ENCODE peak calls at places on chromosomes 12 and 14, in six cellular contexts. P is left ventricle myocardium inferior, W is right atrium auricular region, Y is amniotic stem cell, I is H9, Z is mammary epithelial cell. A is an unnamed sample.
A peak's percentile ranks its signal among the peaks of the same experiment; 100 is the strongest.

GRCh38 chr12:58966939-58967338 is 46.6 kb upstream of the LRIG3 start:
- DNase-seq in W (no peak), Y (no peak), P (no peak), Z (peak; percentile 7), I (no peak), A (no peak)

GRCh38 chr12:69064734-69065413 is 131.9 kb upstream of the CPM start:
- DNase-seq in Y (no peak), P (no peak), W (no peak), Z (no peak), I (no peak), A (no peak)

GRCh38 chr12:6372403-6373003 is 2.9 kb downstream of the SCNN1A start:
- DNase-seq in Z (peak; percentile 92), Y (peak; percentile 40), P (no peak), I (no peak), W (no peak), A (peak; percentile 99)

GRCh38 chr12:15996948-15997347 is 85.8 kb downstream of the DERA start:
- DNase-seq in Z (no peak), Y (no peak), P (no peak), W (no peak), I (no peak), A (no peak)

GRCh38 chr12:12608557-12608957 is 3.1 kb upstream of the CREBL2 start:
- DNase-seq in I (no peak), P (no peak), W (no peak), Y (no peak), Z (peak; percentile 44), A (peak; percentile 56)

GRCh38 chr12:40325349-40325960 is 100.7 kb downstream of the LRRK2 start:
- DNase-seq in Z (peak; percentile 28), Y (no peak), P (no peak), I (peak; percentile 44), W (no peak), A (peak; percentile 49)

GRCh38 chr14:32224731-32225377 is 21.8 kb upstream of the RNU6-8 start:
- DNase-seq in Y (no peak), I (no peak), W (no peak), Z (peak; percentile 60), P (no peak), A (peak; percentile 71)

GRCh38 chr14:75310295-75311059 is 31.8 kb downstream of the FOS start:
- DNase-seq in W (peak; percentile 97), Z (peak; percentile 46), P (peak; percentile 89), Y (peak; percentile 42), I (peak; percentile 94), A (no peak)

GRCh38 chr12:113065126-113066007 is 8.8 kb downstream of the DTX1 start:
- DNase-seq in W (no peak), P (no peak), Y (no peak), I (peak; percentile 85), Z (no peak), A (no peak)

GRCh38 chr12:101165319-101165718 is 44.7 kb downstream of the SLC5A8 start:
- DNase-seq in Y (no peak), P (no peak), I (no peak), W (no peak), Z (peak; percentile 47), A (no peak)

GRCh38 chr12:19031032-19031431 is 98.5 kb upstream of the PLEKHA5 start:
- DNase-seq in Y (peak; percentile 41), Z (peak; percentile 94), P (no peak), I (no peak), W (no peak), A (peak; percentile 86)

GRCh38 chr12:15268927-15269552 is 47.8 kb upstream of the RERG start:
- DNase-seq in P (peak; percentile 14), W (no peak), Z (peak; percentile 50), I (peak; percentile 74), Y (peak; percentile 2), A (peak; percentile 87)

GRCh38 chr12:23831739-23832138 is 117.7 kb downstream of the SOX5 start:
- DNase-seq in Y (no peak), P (no peak), I (no peak), Z (no peak), W (no peak), A (no peak)

GRCh38 chr12:124248862-124249825 is 45.7 kb upstream of the RFLNA start:
- DNase-seq in I (no peak), Z (no peak), Y (no peak), W (no peak), P (no peak), A (no peak)

GRCh38 chr14:29255692-29256091 is 489.1 kb downstream of the FOXG1 start:
- DNase-seq in Z (no peak), I (no peak), W (no peak), Y (no peak), P (no peak), A (no peak)

GRCh38 chr12:82182601-82183000 is 175.6 kb downstream of the CCDC59 start:
- DNase-seq in I (no peak), P (no peak), Z (peak; percentile 0), Y (no peak), W (no peak), A (no peak)

GRCh38 chr12:4275869-4276253 is 2.3 kb downstream of the CCND2 start:
- DNase-seq in Y (no peak), W (no peak), P (no peak), Z (no peak), I (peak; percentile 57), A (peak; percentile 13)

GRCh38 chr12:24045816-24046257 is 96.4 kb upstream of the SOX5 start:
- DNase-seq in Z (no peak), P (no peak), W (no peak), Y (no peak), I (no peak), A (no peak)

GRCh38 chr12:6570264-6570887 is 2.3 kb upstream of the NOP2 start:
- DNase-seq in I (peak; percentile 90), Z (no peak), W (no peak), P (no peak), Y (no peak), A (peak; percentile 71)

GRCh38 chr12:107512391-107512790 is 173.2 kb upstream of the PWP1 start:
- DNase-seq in Z (no peak), I (no peak), P (no peak), Y (no peak), W (no peak), A (no peak)

GRCh38 chr14:54691525-54692260 is 124.8 kb downstream of the SAMD4A start:
- DNase-seq in Y (no peak), P (peak; percentile 79), W (peak; percentile 86), I (peak; percentile 80), Z (peak; percentile 64), A (peak; percentile 61)

GRCh38 chr14:61498811-61499210 is 177.4 kb downstream of the PRKCH start:
- DNase-seq in Z (no peak), I (no peak), P (no peak), W (no peak), Y (no peak), A (no peak)

GRCh38 chr12:67578976-67579661 is 69.4 kb upstream of the DYRK2 start:
- DNase-seq in Y (no peak), Z (peak; percentile 65), I (no peak), W (no peak), P (no peak), A (no peak)

GRCh38 chr12:49621651-49622500 is 1.5 kb upstream of the PRPF40B start:
- DNase-seq in I (no peak), W (no peak), Y (no peak), P (no peak), Z (no peak), A (no peak)

GRCh38 chr14:51147183-51147582 is 52.3 kb upstream of the TRIM9 start:
- DNase-seq in P (no peak), Y (no peak), Z (peak; percentile 14), W (no peak), I (no peak), A (no peak)

GRCh38 chr14:19775587-19775986 is 2.3 kb downstream of the OR4M1 start:
- DNase-seq in I (no peak), Y (no peak), W (no peak), P (no peak), Z (no peak), A (no peak)

GRCh38 chr12:53300187-53300586 is 692 bp downstream of the MYG1 start:
- DNase-seq in Z (peak; percentile 13), Y (no peak), I (no peak), W (no peak), P (no peak), A (no peak)

GRCh38 chr12:31476437-31476836 is 114.5 kb downstream of the DENND5B start:
- DNase-seq in I (no peak), P (no peak), Z (no peak), W (no peak), Y (no peak), A (no peak)

GRCh38 chr12:1083086-1083887 is 92.3 kb downstream of the ERC1 start:
- DNase-seq in P (no peak), I (peak; percentile 53), Z (no peak), W (no peak), Y (no peak), A (no peak)

GRCh38 chr12:52380271-52380694 is 5.2 kb downstream of the KRT84 start:
- DNase-seq in W (no peak), Y (no peak), I (peak; percentile 81), Z (peak; percentile 58), P (no peak), A (peak; percentile 38)

GRCh38 chr14:22558221-22558913 is 30.7 kb downstream of the DAD1 start:
- DNase-seq in Z (no peak), I (peak; percentile 74), Y (no peak), W (no peak), P (no peak), A (no peak)

GRCh38 chr14:81594012-81594411 is 60.4 kb upstream of the SEL1L start:
- DNase-seq in Y (no peak), P (peak; percentile 25), I (no peak), Z (no peak), W (no peak), A (no peak)

GRCh38 chr12:116276433-116277216 is 868 bp downstream of the MED13L start:
- DNase-seq in I (no peak), P (peak; percentile 75), Y (peak; percentile 75), Z (peak; percentile 69), W (peak; percentile 77), A (peak; percentile 62)

GRCh38 chr12:131755305-131756113 is 44.6 kb downstream of the SFSWAP start:
- DNase-seq in W (no peak), P (no peak), Y (no peak), Z (no peak), I (peak; percentile 75), A (peak; percentile 92)